ENCODE peak calls at places on chromosomes 12 and 14, in ten cellular contexts. M, B, G, J, Q, Y, W, V, I and O are unnamed samples. For H3K36me3, the result is how much of the 10 kb centered on the place peaks cover.

GRCh38 chr12:3137268-3137761 is 60.1 kb downstream of the TSPAN9 start:
- DNase-seq in J (no peak), Y (peak), B (no peak), M (no peak), I (peak), Q (peak), W (no peak), V (peak), G (no peak), O (no peak)

GRCh38 chr14:36553650-36554260 is 28.7 kb downstream of the NKX2-8 start:
- DNase-seq in G (peak), M (peak), J (no peak), W (peak), I (peak), V (peak), Y (peak), Q (no peak), B (no peak), O (peak)

GRCh38 chr14:74085047-74085637 is 386 bp downstream of the LIN52 start:
- DNase-seq in G (no peak), W (peak), I (peak), Y (peak), B (no peak), M (no peak), Q (no peak), V (peak), J (no peak), O (no peak)

GRCh38 chr14:24179961-24180726 is 8.3 kb downstream of the REC8 start:
- DNase-seq in B (peak), V (no peak), G (no peak), J (no peak), M (no peak), Q (peak), Y (no peak), I (no peak), W (no peak), O (no peak)

GRCh38 chr12:3464561-3464960 is 26.4 kb upstream of the PRMT8 start:
- DNase-seq in Q (no peak), G (no peak), W (no peak), V (no peak), Y (no peak), B (no peak), I (no peak), M (no peak), J (no peak), O (no peak)

GRCh38 chr14:25049559-25050493 is at the start of gene STXBP6:
- DNase-seq in G (peak), M (no peak), Q (peak), W (peak), I (peak), B (peak), Y (peak), V (peak), J (peak), O (no peak)

GRCh38 chr12:109716512-109717389 is 3.1 kb downstream of the FAM222A start:
- DNase-seq in J (no peak), G (no peak), V (no peak), I (no peak), B (peak), M (no peak), Y (peak), W (no peak), Q (peak), O (no peak)

GRCh38 chr12:3333583-3333982 is 157.4 kb upstream of the PRMT8 start:
- DNase-seq in Q (no peak), J (no peak), V (peak), M (no peak), Y (peak), W (no peak), I (peak), G (peak), B (no peak), O (peak)

GRCh38 chr12:8065991-8066594 is at the start of gene C3AR1:
- DNase-seq in J (no peak), Q (no peak), M (peak), B (no peak), Y (no peak), I (no peak), G (no peak), W (no peak), V (no peak), O (no peak)

GRCh38 chr12:89166525-89166934 is 185.8 kb downstream of the DUSP6 start:
- DNase-seq in W (no peak), Y (no peak), J (no peak), G (no peak), B (no peak), M (peak), V (no peak), I (no peak), Q (no peak), O (no peak)

GRCh38 chr12:116980083-116980482 is 69.3 kb downstream of the FBXW8 start:
- DNase-seq in J (no peak), V (no peak), M (no peak), I (no peak), B (no peak), Y (no peak), Q (no peak), G (no peak), W (no peak), O (no peak)

GRCh38 chr12:10802587-10802986 is at the start of gene TAS2R7:
- DNase-seq in M (no peak), I (no peak), B (no peak), W (peak), Y (no peak), V (peak), G (no peak), J (no peak), Q (no peak), O (no peak)

GRCh38 chr12:101935769-101936741 is 58.7 kb downstream of the DRAM1 start:
- DNase-seq in W (no peak), Q (no peak), V (no peak), J (no peak), Y (peak), B (peak), I (peak), G (no peak), M (peak), O (no peak)

GRCh38 chr12:49358548-49359141 is 8.6 kb upstream of the SPATS2 start:
- DNase-seq in G (peak), I (peak), B (peak), M (peak), J (no peak), V (peak), Q (no peak), W (peak), Y (peak), O (no peak)

GRCh38 chr12:72075401-72075800 is 136.8 kb downstream of the TPH2 start:
- DNase-seq in Y (no peak), G (no peak), M (no peak), B (no peak), I (no peak), V (no peak), J (no peak), W (no peak), Q (no peak), O (no peak)

GRCh38 chr12:38847247-38847646 is 58.1 kb downstream of the CPNE8 start:
- DNase-seq in M (no peak), B (no peak), V (no peak), Y (no peak), W (no peak), Q (no peak), I (no peak), J (no peak), G (no peak), O (no peak)

GRCh38 chr12:26557326-26557725 is 275.7 kb downstream of the ITPR2 start:
- DNase-seq in W (no peak), Y (no peak), B (no peak), I (no peak), G (no peak), V (no peak), Q (no peak), M (no peak), J (no peak), O (no peak)

GRCh38 chr14:21104448-21105060 is 3.7 kb downstream of the TMEM253 start:
- DNase-seq in Y (peak), G (peak), J (peak), V (peak), Q (peak), M (peak), W (no peak), I (peak), B (no peak), O (no peak)

GRCh38 chr14:22276913-22277816 is 311.9 kb downstream of the DAD1 start:
- DNase-seq in M (no peak), G (peak), Q (no peak), V (peak), B (no peak), I (peak), W (no peak), J (no peak), Y (peak), O (no peak)

GRCh38 chr12:53950441-53950781 is 4.3 kb upstream of the HOXC12 start:
- DNase-seq in B (no peak), W (no peak), Y (no peak), I (no peak), M (no peak), G (no peak), J (no peak), Q (no peak), V (no peak), O (no peak)
- H3K4me3 ChIP-seq in B (no peak), W (no peak), Y (no peak), I (peak), M (no peak), G (no peak), J (no peak), Q (no peak), V (no peak), O (no peak)

GRCh38 chr12:5014269-5014668 is 29.4 kb upstream of the KCNA5 start:
- DNase-seq in J (no peak), W (no peak), G (no peak), Q (no peak), V (no peak), Y (no peak), M (no peak), I (no peak), B (no peak), O (no peak)
- H3K36me3 ChIP-seq in J (under half), W (under half), G (under half), Q (under half), V (under half), Y (under half), M (under half), I (under half), B (under half), O (under half)

DNA sequence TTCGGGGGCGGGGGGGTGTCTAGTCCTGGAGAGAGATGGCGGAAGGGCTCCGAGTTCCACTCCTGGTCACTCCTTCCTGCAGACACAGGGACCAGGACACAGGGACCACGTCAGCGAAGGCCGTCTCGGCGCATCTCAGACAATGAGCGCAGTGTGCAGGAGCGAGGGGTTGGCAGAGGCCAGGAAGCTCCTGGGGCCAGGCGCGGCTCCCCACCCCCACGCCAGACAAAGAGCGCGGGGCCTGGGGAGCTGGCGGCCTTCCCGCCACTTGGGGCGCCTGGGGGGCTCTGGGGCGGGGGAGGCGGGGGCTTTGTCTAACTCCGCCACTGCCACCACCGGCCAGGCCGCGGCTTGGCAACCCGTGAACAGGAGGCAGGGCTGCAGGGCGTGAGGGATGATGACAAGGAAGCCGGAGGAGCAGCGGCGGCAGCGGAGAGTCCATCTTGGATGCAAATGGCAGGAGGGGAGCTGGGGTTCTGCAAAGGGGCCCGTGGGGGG is 2.2 kb downstream of the CDK2AP1 start:
- DNase-seq in B (peak), J (peak), W (peak), V (peak), I (peak), G (no peak), Y (peak), Q (peak), M (peak), O (no peak)
- H3K4me3 ChIP-seq in B (peak), J (peak), W (peak), V (peak), I (peak), G (no peak), Y (peak), Q (peak), M (no peak), O (peak)

GRCh38 chr12:94457331-94457730 is 2.3 kb downstream of the CEP83 start:
- DNase-seq in I (no peak), J (no peak), V (no peak), Y (no peak), W (no peak), B (no peak), Q (no peak), M (no peak), G (no peak), O (no peak)
- H3K36me3 ChIP-seq in I (under half), J (under half), V (under half), Y (under half), W (under half), B (under half), Q (under half), M (under half), G (under half), O (under half)

DNA sequence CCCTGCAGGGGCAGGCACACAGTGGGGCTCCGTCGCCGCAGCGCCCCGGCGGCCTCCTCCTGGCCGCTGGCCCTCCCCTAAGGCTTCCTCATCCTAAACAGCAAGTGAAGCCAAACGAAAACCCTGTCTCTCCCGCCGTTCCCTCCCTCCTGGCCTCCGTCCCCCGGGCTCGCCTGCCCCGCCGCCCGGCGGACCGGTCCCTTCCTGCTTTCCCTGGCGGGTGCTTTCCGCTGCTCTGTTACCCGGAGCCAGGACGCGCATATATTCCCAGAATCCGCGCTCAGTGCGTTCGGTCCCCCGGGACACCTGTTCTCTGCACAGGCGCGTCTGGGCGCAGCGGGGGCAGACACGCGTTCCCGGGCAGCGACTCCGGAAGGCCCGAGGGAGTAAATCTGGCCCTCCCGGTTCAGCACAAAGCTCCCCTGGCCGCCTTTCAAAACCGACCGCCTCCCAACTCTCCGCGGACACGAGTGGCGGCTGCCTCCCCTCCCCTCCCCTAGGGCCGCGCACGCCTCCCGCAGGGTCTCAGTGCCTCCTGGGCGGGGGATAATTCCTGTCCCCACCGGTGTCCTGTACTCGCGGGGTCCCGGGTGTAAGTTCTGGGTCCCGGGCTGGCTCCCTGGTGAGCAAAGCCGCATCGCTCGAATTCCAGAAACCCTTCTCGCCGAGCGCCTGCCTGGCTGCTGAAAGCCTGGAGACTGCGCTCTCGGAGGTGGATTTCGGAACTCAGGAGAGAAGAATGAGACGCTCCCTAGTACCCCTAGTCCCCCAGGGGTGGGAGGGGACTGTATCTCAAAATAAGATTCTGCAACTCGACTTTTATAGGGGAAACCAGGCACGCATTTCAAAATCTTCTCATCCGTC is 21.4 kb upstream of the CEP170B start:
- DNase-seq in M (no peak), I (peak), V (peak), Y (peak), J (no peak), B (peak), W (peak), Q (no peak), G (no peak), O (no peak)
- H3K4me3 ChIP-seq in M (no peak), I (peak), V (peak), Y (peak), J (no peak), B (peak), W (peak), Q (peak), G (peak), O (peak)

DNA sequence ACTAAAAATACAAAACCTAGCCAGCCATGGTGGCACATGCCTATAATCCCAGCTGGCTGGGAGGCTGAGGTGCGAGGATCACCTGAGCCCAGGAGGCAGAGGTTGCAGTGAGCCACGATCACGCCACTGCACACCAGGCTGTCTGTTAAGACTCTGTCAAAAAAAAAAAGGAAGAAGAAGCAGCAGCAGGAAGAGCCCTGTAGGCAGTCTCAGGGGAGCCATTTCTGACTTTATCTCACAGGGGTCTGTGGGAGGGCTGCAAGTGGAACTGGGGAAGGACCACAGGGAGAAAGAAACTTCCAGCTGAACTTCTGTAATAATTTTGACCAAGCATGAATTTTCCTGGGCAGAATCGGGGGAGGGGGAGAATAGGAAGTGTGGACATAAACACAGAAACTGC is 32.7 kb downstream of the GARIN6 start:
- DNase-seq in M (no peak), Q (no peak), B (no peak), I (no peak), G (no peak), V (no peak), Y (no peak), J (no peak), W (no peak), O (no peak)
- H3K36me3 ChIP-seq in M (under half), Q (under half), B (under half), I (under half), G (under half), V (under half), Y (under half), J (under half), W (under half), O (under half)

GRCh38 chr12:54984602-54985376 is at the start of gene TESPA1:
- DNase-seq in I (no peak), V (no peak), Q (peak), W (no peak), B (peak), Y (no peak), M (peak), J (peak), G (no peak), O (no peak)
- H3K4me3 ChIP-seq in I (no peak), V (no peak), Q (no peak), W (no peak), B (peak), Y (no peak), M (peak), J (peak), G (no peak), O (no peak)

GRCh38 chr12:128814411-128815261 is 9.1 kb downstream of the SLC15A4 start:
- DNase-seq in I (no peak), V (no peak), Y (no peak), J (no peak), W (no peak), Q (no peak), G (no peak), M (no peak), B (peak), O (no peak)
- H3K36me3 ChIP-seq in I (under half), V (under half), Y (under half), J (under half), W (half or more), Q (under half), G (under half), M (under half), B (under half), O (under half)